ENCODE peak calls at places on chromosomes 16 and 17, in five cellular contexts. M is A549, F is HCT116, B is GM23338, W is SK-N-SH. P is an unnamed sample.

GRCh38 chr17:78873519-78874340 is 29.3 kb downstream of the CEP295NL start:
- DNase-seq in F (no peak), M (no peak), W (peak), B (no peak), P (no peak)

GRCh38 chr17:72516772-72517399 is 396.1 kb downstream of the SOX9 start:
- DNase-seq in M (peak), W (no peak), F (no peak), B (no peak), P (peak)

GRCh38 chr16:86044241-86044671 is 145.3 kb downstream of the IRF8 start:
- DNase-seq in M (peak), F (peak), W (peak), B (peak), P (no peak)

GRCh38 chr16:89549007-89549700 is 11.3 kb upstream of the RPL13 start:
- DNase-seq in M (no peak), W (no peak), F (no peak), B (no peak), P (no peak)

GRCh38 chr17:48037036-48037881 is at the start of gene COPZ2:
- DNase-seq in F (no peak), B (peak), M (peak), W (peak), P (no peak)

GRCh38 chr17:80137131-80137530 is 9.8 kb downstream of the EIF4A3 start:
- DNase-seq in M (no peak), F (no peak), W (no peak), B (no peak), P (no peak)

GRCh38 chr17:3003401-3004149 is 59.8 kb downstream of the OR1D5 start:
- DNase-seq in M (no peak), B (no peak), F (no peak), W (no peak), P (peak)

GRCh38 chr16:70158261-70158939 is 15.2 kb upstream of the CLEC18C start:
- DNase-seq in B (peak), F (no peak), W (peak), M (peak), P (peak)

GRCh38 chr17:49249292-49249794 is 18.8 kb upstream of the PHOSPHO1 start:
- DNase-seq in F (no peak), M (no peak), B (no peak), W (no peak), P (no peak)

GRCh38 chr16:23905027-23905426 is 69.2 kb downstream of the PRKCB start:
- DNase-seq in M (peak), F (no peak), B (peak), W (no peak), P (no peak)
- TF ChIP-seq REST in M (no peak), F (no peak), B (no peak), W (no peak), P (no peak)

GRCh38 chr16:50302472-50303005 is 36.2 kb downstream of the ADCY7 start:
- DNase-seq in M (no peak), F (no peak), W (peak), B (no peak), P (no peak)

GRCh38 chr16:50301626-50302471 is 35.5 kb downstream of the ADCY7 start:
- DNase-seq in W (peak), B (no peak), F (no peak), M (peak), P (no peak)

GRCh38 chr16:50299508-50300105 is 33.3 kb downstream of the ADCY7 start:
- DNase-seq in F (no peak), B (no peak), M (no peak), W (peak), P (no peak)

GRCh38 chr16:50303041-50303604 is 36.8 kb downstream of the ADCY7 start:
- DNase-seq in F (no peak), W (peak), B (no peak), M (no peak), P (no peak)

DNA sequence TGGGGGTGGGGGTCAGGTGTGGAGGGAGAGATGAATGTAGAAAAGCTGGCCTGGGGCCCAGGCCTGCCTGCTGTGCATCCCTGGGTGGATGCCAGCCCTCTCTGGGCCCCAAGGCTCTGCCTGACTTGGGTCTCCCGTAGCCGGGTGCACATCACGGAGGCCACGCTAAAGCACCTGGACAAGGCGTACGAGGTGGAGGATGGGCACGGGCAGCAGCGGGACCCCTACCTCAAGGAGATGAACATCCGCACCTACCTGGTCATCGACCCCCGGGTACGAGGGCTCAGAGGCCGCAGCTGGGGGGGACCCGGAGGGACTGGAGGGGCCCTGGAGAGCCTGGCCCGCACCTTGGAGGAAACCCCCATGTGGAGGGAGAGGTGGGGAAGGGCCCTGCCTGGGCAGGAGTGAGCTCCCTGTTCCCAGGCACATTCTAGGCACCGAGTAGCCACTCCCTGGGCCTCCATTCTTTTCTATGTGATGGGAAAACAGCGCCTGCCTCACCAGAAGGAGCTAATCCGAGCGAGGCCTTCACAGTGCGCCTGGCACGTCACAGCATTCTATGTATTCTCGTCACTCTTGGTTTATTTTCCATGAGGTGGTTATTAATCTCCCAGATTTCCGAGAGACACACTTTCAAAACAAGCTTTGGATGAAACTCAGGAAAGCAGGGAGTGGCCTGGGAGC is 34.7 kb downstream of the ADCY7 start:
- DNase-seq in F (no peak), B (no peak), W (peak), M (no peak), P (no peak)
- TF ChIP-seq REST in F (no peak), B (no peak), W (no peak), M (no peak), P (no peak)

DNA sequence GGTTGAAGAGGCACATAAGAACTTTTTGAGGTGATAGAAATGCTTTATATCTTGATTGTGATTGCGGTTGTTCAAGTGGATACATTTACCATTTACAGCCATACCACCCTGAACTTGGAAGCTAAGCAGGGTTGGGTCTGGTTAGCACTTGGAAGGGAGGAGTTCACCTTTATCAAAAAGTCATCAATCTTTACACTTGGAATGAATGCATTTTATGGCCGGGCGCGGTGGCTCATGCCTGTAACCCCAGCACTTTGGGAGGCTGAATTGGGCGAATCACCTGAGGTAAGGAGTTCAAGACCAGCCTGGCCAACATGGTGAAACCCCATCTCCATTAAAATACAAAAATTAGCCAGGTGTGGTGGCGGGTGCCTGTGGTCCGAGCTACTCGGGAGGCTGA is 9.5 kb upstream of the GJD3 start:
- DNase-seq in B (no peak), M (no peak), F (no peak), W (no peak), P (no peak)
- TF ChIP-seq REST in B (no peak), M (no peak), F (no peak), W (no peak), P (no peak)

GRCh38 chr17:70034158-70034557 is 40.9 kb upstream of the KCNJ16 start:
- DNase-seq in B (no peak), W (no peak), F (no peak), M (no peak), P (no peak)
- TF ChIP-seq REST in B (no peak), W (no peak), F (no peak), M (no peak), P (no peak)

DNA sequence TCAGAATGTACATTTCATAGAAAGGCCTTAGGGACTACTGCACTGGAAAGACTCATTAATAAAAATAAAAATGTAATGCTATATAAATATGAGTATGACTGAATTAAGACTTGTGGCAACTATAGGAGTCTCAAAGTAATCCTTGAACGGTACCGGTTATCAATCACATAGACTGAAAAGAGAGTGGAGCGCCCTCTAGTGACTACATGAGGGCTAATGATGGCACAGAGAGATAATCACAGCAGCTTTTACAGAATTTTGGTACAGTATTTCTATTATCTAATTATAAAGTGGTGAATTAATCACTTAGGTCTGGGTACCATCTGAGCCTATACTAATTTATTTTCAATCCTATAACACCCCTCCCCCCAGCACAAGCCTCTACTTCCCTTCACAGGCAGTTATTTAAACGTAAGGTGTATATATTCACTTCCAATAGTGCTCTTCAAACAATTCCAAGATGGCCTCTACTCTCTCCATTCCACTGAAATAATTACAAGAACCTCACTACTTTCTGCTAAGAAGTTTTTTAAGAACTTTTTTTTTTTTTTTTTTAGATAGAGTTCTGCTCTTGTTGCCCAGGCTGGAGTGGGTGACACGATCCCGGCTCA is 40.7 kb upstream of the ANKFY1 start:
- DNase-seq in M (peak), F (peak), B (peak), W (peak), P (peak)
- TF ChIP-seq REST in M (no peak), F (no peak), B (no peak), W (no peak), P (no peak)

DNA sequence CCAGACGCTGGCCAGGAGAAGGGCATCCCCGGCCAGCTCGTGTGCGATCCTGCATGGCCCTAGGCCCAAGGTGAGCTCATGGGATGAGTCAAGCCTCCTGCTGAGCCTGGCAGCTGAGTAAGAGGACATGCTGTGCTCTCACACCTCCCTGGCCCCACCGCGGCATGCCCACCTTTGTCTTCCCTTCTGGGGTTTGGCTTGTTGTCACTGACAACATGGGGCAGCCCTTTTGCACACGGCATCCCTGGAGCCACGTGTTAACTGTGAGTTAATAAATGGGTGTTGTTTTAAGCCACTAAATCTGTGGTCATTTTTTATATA is 8.9 kb upstream of the TNS4 start:
- DNase-seq in W (no peak), B (no peak), F (peak), M (peak), P (no peak)
- TF ChIP-seq REST in W (no peak), B (no peak), F (no peak), M (no peak), P (no peak)

GRCh38 chr16:69069504-69069903 is 35.9 kb upstream of the HAS3 start:
- DNase-seq in F (no peak), W (no peak), B (no peak), M (no peak), P (no peak)
- TF ChIP-seq REST in F (no peak), W (no peak), B (no peak), M (no peak), P (no peak)

P was measured in HL-60.